ENCODE peak calls at places on chromosomes 3 and 15, in seven cellular contexts. O is astrocyte of the spinal cord, R is cardiac muscle cell, X is endothelial cell, P is MM.1S, Y is neural crest cell, G is MCF 10A. J is an unnamed sample.

GRCh38 chr15:94177112-94177511 is 54.2 kb upstream of the MCTP2 start:
- DNase-seq in G (peak; percentile 11), Y (no peak), P (no peak), R (no peak), X (no peak), O (peak; percentile 3), J (no peak)

GRCh38 chr3:184005981-184006507 is 11.6 kb downstream of the ABCC5 start:
- DNase-seq in X (peak; percentile 22), O (peak; percentile 42), Y (no peak), R (peak; percentile 34), P (peak; percentile 96), G (peak; percentile 86), J (peak; percentile 59)

GRCh38 chr3:38348903-38349302 is 2.3 kb downstream of the XYLB start:
- DNase-seq in Y (no peak), G (peak; percentile 51), X (no peak), O (peak; percentile 25), P (no peak), R (peak; percentile 47), J (no peak)

GRCh38 chr3:195098741-195099525 is 172.0 kb downstream of the XXYLT1 start:
- DNase-seq in X (no peak), P (no peak), Y (no peak), G (no peak), O (no peak), R (no peak), J (no peak)

GRCh38 chr3:141699907-141700306 is 38.2 kb upstream of the RNF7 start:
- DNase-seq in O (no peak), R (no peak), G (no peak), Y (no peak), P (no peak), X (no peak), J (no peak)

GRCh38 chr15:78402056-78402610 is 35.9 kb upstream of the IREB2 start:
- DNase-seq in P (no peak), Y (no peak), G (no peak), R (no peak), X (no peak), O (no peak), J (no peak)

GRCh38 chr15:92112711-92113110 is 259.2 kb downstream of the SLCO3A1 start:
- DNase-seq in P (no peak), G (no peak), Y (no peak), R (no peak), O (no peak), X (no peak), J (no peak)

GRCh38 chr3:133753107-133753778 is 7.0 kb downstream of the TF start:
- DNase-seq in O (no peak), R (no peak), X (no peak), Y (no peak), P (no peak), G (no peak), J (no peak)

GRCh38 chr15:59294574-59294960 is 78.1 kb downstream of the MYO1E start:
- DNase-seq in R (peak; percentile 41), X (no peak), P (no peak), G (no peak), O (no peak), Y (no peak), J (no peak)

GRCh38 chr3:31079691-31080090 is 185.2 kb upstream of the GADL1 start:
- DNase-seq in O (no peak), Y (no peak), X (no peak), G (no peak), R (no peak), P (no peak), J (no peak)

GRCh38 chr3:193912621-193913178 is 223.2 kb upstream of the HES1 start:
- DNase-seq in Y (no peak), P (no peak), X (no peak), R (no peak), O (no peak), G (no peak), J (no peak)

GRCh38 chr3:140586311-140586710 is 91.6 kb upstream of the TRIM42 start:
- DNase-seq in O (no peak), P (no peak), Y (no peak), G (no peak), X (no peak), R (peak; percentile 1), J (no peak)

GRCh38 chr3:37129871-37130270 is 44.5 kb downstream of the LRRFIP2 start:
- DNase-seq in G (peak; percentile 53), X (no peak), O (no peak), Y (no peak), R (no peak), P (no peak), J (no peak)

GRCh38 chr3:110314512-110315114 is 757.0 kb upstream of the NECTIN3 start:
- DNase-seq in R (peak; percentile 73), Y (peak; percentile 51), O (peak; percentile 65), P (peak; percentile 68), X (peak; percentile 58), G (peak; percentile 80), J (peak; percentile 36)

GRCh38 chr3:16839271-16840110 is 45.3 kb upstream of the PLCL2 start:
- DNase-seq in O (no peak), G (no peak), R (no peak), X (no peak), P (no peak), Y (no peak), J (peak; percentile 12)

GRCh38 chr3:107813066-107813465 is 277.8 kb downstream of the CD47 start:
- DNase-seq in Y (no peak), P (no peak), O (no peak), G (no peak), R (peak; percentile 42), X (no peak), J (no peak)

GRCh38 chr3:168116279-168116678 is 20.6 kb upstream of the GOLIM4 start:
- DNase-seq in P (no peak), O (peak; percentile 85), G (no peak), Y (no peak), R (peak; percentile 74), X (no peak), J (no peak)

GRCh38 chr15:87619161-87619960 is 637.2 kb downstream of the NTRK3 start:
- DNase-seq in X (no peak), P (no peak), G (peak; percentile 49), Y (no peak), R (peak; percentile 92), O (peak; percentile 84), J (no peak)

GRCh38 chr3:80618295-80619256 is 850.8 kb upstream of the ROBO1 start:
- DNase-seq in Y (no peak), R (no peak), G (no peak), X (no peak), O (no peak), P (no peak), J (no peak)

GRCh38 chr15:68672781-68673205 is 94.0 kb downstream of the CORO2B start:
- DNase-seq in X (no peak), O (peak; percentile 23), P (no peak), R (peak; percentile 21), Y (no peak), G (no peak), J (no peak)

GRCh38 chr3:194272861-194273266 is 78.3 kb downstream of the CPN2 start:
- DNase-seq in X (no peak), G (no peak), Y (no peak), R (no peak), P (no peak), O (no peak), J (no peak)

GRCh38 chr3:57582470-57583168 is 14.5 kb downstream of the ARF4 start:
- DNase-seq in Y (no peak), G (peak; percentile 89), P (peak; percentile 54), X (no peak), R (no peak), O (no peak), J (no peak)

GRCh38 chr15:79433610-79434009 is 1.5 kb downstream of the MINAR1 start:
- DNase-seq in R (no peak), Y (no peak), O (no peak), P (no peak), X (peak; percentile 39), G (no peak), J (peak; percentile 19)

GRCh38 chr15:24676431-24676830 is 856 bp downstream of the NPAP1 start:
- DNase-seq in Y (no peak), O (no peak), R (no peak), X (no peak), G (no peak), P (no peak), J (no peak)

GRCh38 chr15:74011610-74012009 is 17.1 kb downstream of the PML start:
- DNase-seq in X (peak; percentile 65), G (peak; percentile 42), P (no peak), O (no peak), R (peak; percentile 91), Y (no peak), J (no peak)

DNA sequence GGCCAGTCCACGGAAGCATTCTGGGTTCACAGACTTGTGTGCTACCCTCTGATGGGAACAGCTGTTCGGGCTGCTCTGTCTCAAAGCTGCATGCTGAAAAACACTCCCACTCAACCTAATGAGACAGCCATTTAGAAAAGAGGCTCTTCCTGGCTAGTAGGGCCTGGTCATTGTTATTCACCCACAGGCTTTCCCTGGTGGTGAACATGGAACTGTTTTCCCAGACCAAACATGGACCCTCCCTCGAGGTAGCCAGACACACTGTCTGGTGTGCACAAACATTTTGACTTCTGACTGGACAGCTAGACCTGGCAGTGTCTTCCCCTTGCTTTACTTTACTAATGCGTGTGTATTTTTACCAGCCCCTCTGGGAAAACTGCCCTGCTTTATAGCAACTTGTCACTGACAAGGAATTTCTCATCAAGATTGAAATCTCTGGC is 39.0 kb downstream of the MECOM start:
- DNase-seq in O (no peak), P (no peak), X (no peak), R (peak; percentile 36), Y (no peak), G (no peak), J (no peak)
- TF ChIP-seq CTCF in O (no peak), P (no peak), X (no peak), R (no peak), Y (no peak), G (no peak), J (no peak)

DNA sequence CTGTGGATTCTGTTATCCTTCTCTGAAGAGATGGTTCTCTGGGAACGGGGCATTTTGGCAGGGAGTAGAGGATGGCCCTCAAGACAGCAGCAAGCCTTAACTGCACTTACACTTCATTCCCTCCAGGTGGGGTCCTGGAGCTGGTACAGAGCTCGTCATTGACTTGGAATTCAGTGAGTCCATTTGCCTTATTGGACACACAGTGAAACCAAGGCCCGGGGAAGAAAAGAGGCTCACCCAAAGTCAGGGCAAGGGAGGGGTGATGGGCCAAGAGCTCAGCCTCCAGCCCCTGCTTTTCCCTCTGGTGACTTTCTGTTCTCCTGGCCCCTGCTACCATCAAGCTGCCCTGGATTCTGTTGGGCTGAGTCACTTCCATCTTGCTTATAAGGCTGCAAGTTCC is 125.6 kb downstream of the ETFA start:
- DNase-seq in G (peak; percentile 89), O (peak; percentile 71), P (peak; percentile 49), X (peak; percentile 60), R (peak; percentile 82), Y (peak; percentile 11), J (peak; percentile 63)
- TF ChIP-seq CTCF in G (peak; percentile 59), O (peak; percentile 75), P (peak; percentile 57), X (peak; percentile 66), R (peak; percentile 72), Y (peak; percentile 56), J (peak; percentile 46)

DNA sequence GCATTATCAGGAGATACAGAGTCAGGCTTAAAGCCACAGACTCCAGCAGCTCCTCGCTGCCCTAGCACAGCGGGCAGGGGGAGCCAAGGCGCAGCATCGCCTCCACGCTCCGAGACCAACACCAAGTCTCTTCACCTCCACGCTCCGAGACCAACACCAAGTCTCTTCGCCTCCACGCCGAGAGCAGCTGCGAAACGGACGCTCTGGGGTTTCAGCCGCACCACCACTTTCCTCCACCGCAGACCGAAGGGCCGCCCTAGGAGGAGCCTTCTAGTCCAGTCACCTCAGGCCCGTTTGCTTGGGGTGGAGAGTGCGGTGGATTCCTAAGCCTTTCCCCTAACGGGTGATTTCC is 678 bp downstream of the DMXL2 start:
- DNase-seq in R (peak; percentile 72), X (peak; percentile 40), P (peak; percentile 60), O (peak; percentile 68), G (peak; percentile 61), Y (peak; percentile 41), J (peak; percentile 63)
- TF ChIP-seq CTCF in R (peak; percentile 33), X (no peak), P (no peak), O (peak; percentile 35), G (peak; percentile 14), Y (peak; percentile 24), J (no peak)

GRCh38 chr15:61916104-61916503 is 144.1 kb downstream of the VPS13C start:
- DNase-seq in G (no peak), O (peak; percentile 69), Y (no peak), R (no peak), P (no peak), X (no peak), J (no peak)
- TF ChIP-seq CTCF in G (no peak), O (no peak), Y (no peak), R (no peak), P (no peak), X (no peak), J (no peak)